ENCODE peak calls at places on chromosomes 12 and 14, in four cellular contexts. Z is body of pancreas, R is choroid plexus epithelial cell, L is fibroblast of lung. M is an unnamed sample.

GRCh38 chr14:99224116-99224910 is 47.7 kb downstream of the BCL11B start:
- DNase-seq in L (no peak), Z (no peak), R (no peak), M (no peak)

GRCh38 chr12:88878295-88878694 is 298.0 kb upstream of the KITLG start:
- DNase-seq in L (no peak), Z (no peak), R (no peak), M (no peak)

GRCh38 chr12:120713861-120714482 is 3.7 kb downstream of the UNC119B start:
- DNase-seq in R (peak), L (peak), Z (peak), M (peak)

GRCh38 chr12:51911788-51912711 is 4.7 kb downstream of the ACVRL1 start:
- DNase-seq in R (no peak), Z (no peak), L (peak), M (no peak)

GRCh38 chr14:52461721-52462120 is 90.6 kb downstream of the TXNDC16 start:
- DNase-seq in R (no peak), L (no peak), Z (no peak), M (no peak)

GRCh38 chr12:92047058-92047826 is 98.4 kb downstream of the BTG1 start:
- DNase-seq in L (no peak), Z (no peak), R (no peak), M (peak)

GRCh38 chr14:61421212-61421923 is 100.0 kb downstream of the PRKCH start:
- DNase-seq in R (peak), Z (no peak), L (peak), M (no peak)

GRCh38 chr14:103679351-103679750 is 35.9 kb downstream of the XRCC3 start:
- DNase-seq in L (peak), R (peak), Z (no peak), M (peak)

GRCh38 chr12:84738481-84738972 is 174.1 kb downstream of the SLC6A15 start:
- DNase-seq in Z (no peak), R (peak), L (peak), M (peak)

GRCh38 chr12:89162704-89163261 is 189.5 kb downstream of the DUSP6 start:
- DNase-seq in L (peak), R (peak), Z (peak), M (peak)

GRCh38 chr12:127381043-127381668 is 885.8 kb upstream of the TMEM132C start:
- DNase-seq in R (peak), L (no peak), Z (peak), M (no peak)

GRCh38 chr12:47717443-47718193 is 7.7 kb downstream of the ENDOU start:
- DNase-seq in R (peak), Z (peak), L (peak), M (peak)

GRCh38 chr14:71362920-71363584 is 455.8 kb downstream of the PCNX1 start:
- DNase-seq in R (peak), L (peak), Z (no peak), M (peak)

GRCh38 chr12:110270125-110270962 is 10.7 kb upstream of the ATP2A2 start:
- DNase-seq in L (peak), Z (peak), R (peak), M (peak)

GRCh38 chr12:27525373-27525772 is 1.4 kb downstream of the PPFIBP1 start:
- DNase-seq in R (peak), Z (no peak), L (peak), M (peak)

GRCh38 chr14:52049271-52049670 is 19.6 kb downstream of the NID2 start:
- DNase-seq in R (no peak), L (no peak), Z (no peak), M (no peak)

GRCh38 chr12:61452076-61452475 is 808.1 kb upstream of the USP15 start:
- DNase-seq in R (no peak), L (no peak), Z (no peak), M (no peak)

GRCh38 chr14:100293497-100294212 is 12.6 kb downstream of the SLC25A29 start:
- DNase-seq in Z (no peak), R (no peak), L (no peak), M (no peak)

GRCh38 chr14:73500360-73500759 is 9.6 kb downstream of the RIOX1 start:
- DNase-seq in R (no peak), L (no peak), Z (peak), M (no peak)

GRCh38 chr14:74875941-74876913 is at the start of gene PROX2:
- DNase-seq in R (no peak), L (no peak), Z (no peak), M (peak)

GRCh38 chr14:66074546-66074945 is 411.6 kb upstream of the CCDC196 start:
- DNase-seq in L (no peak), Z (no peak), R (no peak), M (no peak)

GRCh38 chr14:99036594-99037293 is 235.3 kb downstream of the BCL11B start:
- DNase-seq in Z (no peak), R (no peak), L (no peak), M (no peak)

GRCh38 chr14:91858536-91859275 is 8.6 kb downstream of the TC2N start:
- DNase-seq in L (peak), Z (peak), R (peak), M (peak)

GRCh38 chr12:42585846-42586226 is 3.7 kb downstream of the PRICKLE1 start:
- DNase-seq in R (no peak), L (no peak), Z (no peak), M (no peak)

GRCh38 chr14:102986810-102987579 is 64.5 kb downstream of the AMN start:
- DNase-seq in R (peak), Z (no peak), L (peak), M (peak)

GRCh38 chr14:104882325-104882973 is 17.4 kb downstream of the CEP170B start:
- DNase-seq in L (no peak), R (peak), Z (peak), M (no peak)

GRCh38 chr12:103558879-103559278 is 28.2 kb upstream of the STAB2 start:
- DNase-seq in Z (no peak), R (no peak), L (no peak), M (no peak)

GRCh38 chr14:68979021-68979721 is at the start of gene ACTN1:
- DNase-seq in L (peak), R (peak), Z (peak), M (peak)

GRCh38 chr12:116537149-116537904 is 21.9 kb upstream of the MAP1LC3B2 start:
- DNase-seq in L (no peak), Z (no peak), R (no peak), M (no peak)

GRCh38 chr14:68794130-68794855 is 1.4 kb upstream of the ZFP36L1 start:
- DNase-seq in L (peak), R (peak), Z (peak), M (peak)

GRCh38 chr14:64963611-64964010 is 8.5 kb downstream of the RAB15 start:
- DNase-seq in Z (no peak), L (no peak), R (no peak), M (no peak)

GRCh38 chr12:66688836-66689439 is 10.1 kb upstream of the GRIP1 start:
- DNase-seq in R (peak), L (peak), Z (peak), M (no peak)

GRCh38 chr14:22973217-22974032 is 8.9 kb downstream of the AJUBA start:
- DNase-seq in R (peak), L (peak), Z (peak), M (peak)

GRCh38 chr14:71648725-71649124 is 283.5 kb upstream of the RGS6 start:
- DNase-seq in Z (no peak), L (no peak), R (no peak), M (no peak)

GRCh38 chr14:90815817-90816662 is at the start of gene TTC7B:
- DNase-seq in Z (peak), R (peak), L (peak), M (peak)

GRCh38 chr14:99427632-99428315 is 52.9 kb downstream of the SETD3 start:
- DNase-seq in R (no peak), Z (no peak), L (no peak), M (peak)

GRCh38 chr12:130669205-130669557 is 46.9 kb downstream of the RIMBP2 start:
- DNase-seq in L (no peak), R (no peak), Z (no peak), M (no peak)

GRCh38 chr12:128613821-128614220 is 209.9 kb downstream of the SLC15A4 start:
- DNase-seq in L (no peak), Z (no peak), R (peak), M (no peak)
- TF ChIP-seq CTCF in L (no peak), Z (no peak), R (no peak), M (no peak)

GRCh38 chr12:57477710-57478681 is 1.7 kb downstream of the ARHGAP9 start:
- DNase-seq in L (no peak), Z (no peak), R (peak), M (no peak)
- H3K4me3 ChIP-seq in L (no peak), Z (no peak), R (no peak), M (no peak)

GRCh38 chr12:16730772-16731171 is 124.8 kb upstream of the LMO3 start:
- DNase-seq in R (no peak), L (no peak), Z (no peak), M (no peak)

DNA sequence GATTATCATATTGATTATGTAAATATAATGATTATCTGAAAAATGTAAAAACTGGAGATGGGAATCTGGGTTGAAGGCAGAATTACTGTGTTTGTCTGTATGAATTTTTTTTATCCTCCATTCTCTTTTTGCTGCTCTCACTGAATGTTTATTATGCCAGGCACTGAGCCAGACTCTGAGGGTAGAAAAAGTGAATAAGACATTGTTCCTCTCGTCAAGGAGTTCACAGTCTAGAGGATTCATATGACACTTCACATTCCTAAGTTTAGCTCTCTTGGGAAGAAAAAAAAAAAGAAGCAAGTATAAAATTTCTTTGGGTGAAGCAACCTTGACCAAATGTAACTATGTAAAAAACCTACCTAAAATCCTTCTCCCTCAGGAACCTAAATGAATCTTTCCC is 120.9 kb upstream of the LMO3 start:
- DNase-seq in Z (no peak), L (no peak), R (peak), M (no peak)
- TF ChIP-seq CTCF in Z (no peak), L (no peak), R (no peak), M (no peak)

DNA sequence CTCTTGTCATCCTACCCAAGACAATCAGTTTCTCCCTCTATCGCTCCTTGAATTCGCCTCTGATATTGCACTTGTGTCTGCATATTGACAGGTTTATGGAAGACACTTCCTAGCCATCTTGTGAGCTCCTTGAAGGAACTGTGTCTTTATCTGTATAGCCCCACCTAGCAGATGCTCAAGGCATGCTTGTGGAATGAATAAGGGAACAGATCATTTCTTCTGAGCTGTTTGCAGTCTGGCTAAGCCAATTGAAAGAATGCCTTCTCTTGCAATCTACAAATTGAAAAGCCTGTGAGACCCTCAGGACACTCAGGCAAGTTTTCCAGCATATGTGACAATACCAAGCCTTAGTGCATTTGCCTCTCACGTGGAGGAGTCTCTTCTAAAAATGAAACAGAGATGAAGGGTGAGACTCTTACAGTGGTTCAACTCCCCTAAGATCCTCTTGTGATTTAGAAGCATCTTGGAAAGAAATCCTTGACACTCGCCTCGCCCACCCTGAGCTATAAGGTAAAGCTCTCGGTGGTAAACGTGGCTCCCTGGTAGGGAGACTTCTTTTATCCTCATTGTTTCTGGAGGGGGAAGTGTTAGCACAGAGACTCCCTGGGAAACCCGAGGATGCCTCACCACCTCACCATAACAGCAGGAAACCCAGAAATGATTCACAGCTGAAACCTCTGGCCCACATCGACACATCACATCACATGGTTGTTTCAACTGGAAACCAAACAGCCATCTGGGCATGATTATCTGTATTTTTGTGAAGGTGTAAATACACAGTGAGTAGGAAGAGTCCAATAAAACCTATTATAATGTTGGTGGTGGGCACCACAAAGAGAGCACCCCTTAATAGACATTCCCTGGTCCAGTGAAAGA is 112.3 kb upstream of the BCL2L14 start:
- DNase-seq in R (peak), L (peak), Z (no peak), M (peak)
- H3K4me3 ChIP-seq in R (peak), L (no peak), Z (no peak), M (no peak)

DNA sequence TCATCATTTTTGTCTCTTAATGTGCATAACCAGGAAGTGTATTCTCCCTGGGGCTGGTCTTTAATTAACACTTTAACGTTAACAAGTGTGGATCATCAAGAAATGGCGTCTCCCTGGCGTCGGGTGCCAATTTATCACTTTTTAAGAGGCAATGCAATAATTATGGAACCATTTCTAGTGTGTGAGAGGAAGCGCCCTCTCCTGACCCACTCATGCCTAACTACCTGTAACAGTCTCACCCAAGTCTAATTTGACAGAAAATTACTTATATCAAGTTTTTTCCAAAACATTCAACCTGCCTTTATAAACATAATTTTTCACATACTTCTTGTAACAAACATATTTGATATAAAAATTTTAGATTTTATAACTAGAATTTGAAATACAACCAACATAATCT is 905.3 kb upstream of the MDGA2 start:
- DNase-seq in R (no peak), Z (no peak), L (no peak), M (no peak)
- TF ChIP-seq CTCF in R (no peak), Z (no peak), L (no peak), M (no peak)

GRCh38 chr12:10722905-10723866 is at the start of gene YBX3:
- DNase-seq in Z (peak), L (peak), R (peak), M (peak)

GRCh38 chr12:10719482-10719881 is 3.6 kb downstream of the YBX3 start:
- DNase-seq in R (no peak), L (no peak), Z (no peak), M (no peak)

GRCh38 chr12:10722502-10722904 is 620 bp downstream of the YBX3 start:
- DNase-seq in R (peak), L (peak), Z (peak), M (peak)

GRCh38 chr12:10720974-10721565 is 2.1 kb downstream of the YBX3 start:
- DNase-seq in R (no peak), Z (no peak), L (no peak), M (no peak)

GRCh38 chr12:10721654-10722501 is 1.2 kb downstream of the YBX3 start:
- DNase-seq in Z (peak), R (peak), L (peak), M (peak)
- H3K4me3 ChIP-seq in Z (peak), R (peak), L (peak), M (peak)

DNA sequence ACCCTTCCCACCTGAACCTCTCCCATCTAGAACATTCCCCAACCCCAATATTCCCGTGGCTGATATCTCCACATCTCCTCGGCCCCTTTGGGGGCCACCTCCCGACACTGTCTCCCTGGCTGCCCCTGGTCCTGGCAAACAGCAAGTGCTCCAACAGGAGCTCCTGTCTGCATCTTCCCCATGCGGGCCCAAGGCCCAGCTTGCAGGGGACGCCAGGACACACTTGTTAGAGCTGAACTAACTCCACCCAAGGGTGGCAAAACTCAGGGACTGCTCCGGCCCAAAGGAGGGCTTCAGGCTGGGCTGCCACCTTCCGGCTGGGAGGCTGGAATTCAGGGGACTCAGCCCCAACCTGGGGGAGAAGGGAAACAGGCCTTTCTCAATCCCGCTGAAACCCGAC is 106.6 kb downstream of the NCOR2 start:
- DNase-seq in R (no peak), Z (no peak), L (no peak), M (no peak)
- TF ChIP-seq CTCF in R (no peak), Z (no peak), L (no peak), M (no peak)

GRCh38 chr12:94263905-94264655 is 115.7 kb downstream of the PLXNC1 start:
- DNase-seq in R (peak), L (no peak), Z (no peak), M (peak)

GRCh38 chr12:94261781-94262180 is 113.4 kb downstream of the PLXNC1 start:
- DNase-seq in R (no peak), L (no peak), Z (no peak), M (no peak)

GRCh38 chr12:94262228-94263010 is 114.0 kb downstream of the PLXNC1 start:
- DNase-seq in L (peak), R (peak), Z (peak), M (peak)

GRCh38 chr12:94261119-94261518 is 112.7 kb downstream of the PLXNC1 start:
- DNase-seq in Z (no peak), L (no peak), R (no peak), M (no peak)

DNA sequence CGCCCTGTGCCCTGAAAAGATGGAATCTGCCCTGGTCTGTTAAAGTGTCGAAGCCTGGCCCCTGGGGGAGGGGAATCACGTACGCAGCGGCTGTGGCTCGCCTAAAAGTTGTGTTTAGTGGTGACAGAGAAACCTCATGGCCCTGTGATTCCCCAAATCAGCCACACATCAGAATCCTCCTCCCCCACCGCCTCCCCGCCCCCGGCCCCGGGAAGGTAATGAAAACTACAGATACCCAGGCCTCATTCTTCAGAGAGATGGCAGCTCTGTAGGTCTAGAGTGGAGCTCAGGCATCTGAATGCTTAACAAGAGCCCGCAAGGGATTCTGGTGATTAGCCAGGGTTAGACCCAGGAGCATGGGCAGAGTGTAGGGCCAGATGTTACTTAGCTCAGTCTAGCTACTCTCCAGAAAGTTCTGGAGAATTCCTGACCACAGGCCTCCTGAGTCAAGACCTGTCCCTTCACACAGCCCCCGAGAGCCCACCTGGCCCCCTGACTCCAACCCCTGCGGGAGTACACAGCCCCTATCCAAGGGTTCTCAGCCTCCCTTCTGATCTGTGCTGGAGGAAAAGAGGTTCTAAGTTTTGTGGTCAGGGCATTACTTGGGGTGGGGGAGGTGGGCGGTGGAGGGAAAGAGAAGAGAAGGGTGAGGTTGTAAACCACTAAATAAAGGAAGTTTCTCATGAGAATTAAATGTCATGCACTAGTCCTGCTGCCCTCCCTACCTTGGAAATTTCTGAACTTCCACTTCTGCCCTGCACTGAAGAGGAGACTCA is 114.8 kb downstream of the PLXNC1 start:
- DNase-seq in Z (no peak), R (no peak), L (no peak), M (no peak)
- H3K4me3 ChIP-seq in Z (no peak), R (peak), L (peak), M (peak)